ENCODE peak calls at places on chromosomes 3 and 15, in nine cellular contexts. One of them, this sample, is unnamed. For H3K27me3 and H3K36me3, the result is how much of the 10 kb centered on the place peaks cover.

GRCh38 chr3:72907851-72908620 is 20.2 kb downstream of the GXYLT2 start:
- DNase-seq in fibroblast of lung: peak
- DNase-seq in breast epithelium: no peak
- DNase-seq in cardiac muscle cell: peak
- DNase-seq in bronchial epithelial cell: peak
- DNase-seq in left lung: no peak
- DNase-seq in HepG2: peak
- DNase-seq in endodermal cell: no peak
- DNase-seq in left ventricle myocardium inferior: peak
- DNase-seq in this sample: no peak

GRCh38 chr3:15272431-15273196 is 59.8 kb downstream of the SH3BP5 start:
- DNase-seq in fibroblast of lung: no peak
- DNase-seq in breast epithelium: no peak
- DNase-seq in cardiac muscle cell: peak
- DNase-seq in bronchial epithelial cell: no peak
- DNase-seq in left lung: no peak
- DNase-seq in HepG2: no peak
- DNase-seq in endodermal cell: peak
- DNase-seq in left ventricle myocardium inferior: no peak
- DNase-seq in this sample: peak

GRCh38 chr3:198046120-198046857 is 86.3 kb downstream of the LMLN start:
- DNase-seq in fibroblast of lung: no peak
- DNase-seq in breast epithelium: no peak
- DNase-seq in cardiac muscle cell: no peak
- DNase-seq in bronchial epithelial cell: no peak
- DNase-seq in left lung: no peak
- DNase-seq in HepG2: no peak
- DNase-seq in endodermal cell: no peak
- DNase-seq in left ventricle myocardium inferior: no peak
- DNase-seq in this sample: peak

GRCh38 chr15:80866936-80867335 is 87.8 kb downstream of the CEMIP start:
- DNase-seq in fibroblast of lung: no peak
- DNase-seq in breast epithelium: no peak
- DNase-seq in cardiac muscle cell: no peak
- DNase-seq in bronchial epithelial cell: no peak
- DNase-seq in left lung: no peak
- DNase-seq in HepG2: no peak
- DNase-seq in endodermal cell: peak
- DNase-seq in left ventricle myocardium inferior: no peak
- DNase-seq in this sample: peak

GRCh38 chr3:19749448-19750017 is 184.5 kb downstream of the EFHB start:
- DNase-seq in fibroblast of lung: no peak
- DNase-seq in breast epithelium: no peak
- DNase-seq in cardiac muscle cell: no peak
- DNase-seq in bronchial epithelial cell: no peak
- DNase-seq in left lung: peak
- DNase-seq in HepG2: no peak
- DNase-seq in endodermal cell: no peak
- DNase-seq in left ventricle myocardium inferior: no peak
- DNase-seq in this sample: no peak

GRCh38 chr3:188594137-188594536 is 440.2 kb downstream of the LPP start:
- DNase-seq in fibroblast of lung: peak
- DNase-seq in breast epithelium: no peak
- DNase-seq in cardiac muscle cell: peak
- DNase-seq in bronchial epithelial cell: peak
- DNase-seq in left lung: no peak
- DNase-seq in HepG2: no peak
- DNase-seq in endodermal cell: no peak
- DNase-seq in left ventricle myocardium inferior: no peak
- DNase-seq in this sample: no peak

GRCh38 chr3:30231277-30232141 is 374.9 kb upstream of the TGFBR2 start:
- DNase-seq in fibroblast of lung: peak
- DNase-seq in breast epithelium: no peak
- DNase-seq in cardiac muscle cell: peak
- DNase-seq in bronchial epithelial cell: no peak
- DNase-seq in left lung: no peak
- DNase-seq in HepG2: no peak
- DNase-seq in endodermal cell: no peak
- DNase-seq in left ventricle myocardium inferior: no peak
- DNase-seq in this sample: no peak

GRCh38 chr15:83285284-83285978 is 967 bp upstream of the BNC1 start:
- DNase-seq in fibroblast of lung: no peak
- DNase-seq in breast epithelium: no peak
- DNase-seq in cardiac muscle cell: no peak
- DNase-seq in bronchial epithelial cell: no peak
- DNase-seq in left lung: no peak
- DNase-seq in HepG2: no peak
- DNase-seq in endodermal cell: peak
- DNase-seq in left ventricle myocardium inferior: no peak
- DNase-seq in this sample: peak

DNA sequence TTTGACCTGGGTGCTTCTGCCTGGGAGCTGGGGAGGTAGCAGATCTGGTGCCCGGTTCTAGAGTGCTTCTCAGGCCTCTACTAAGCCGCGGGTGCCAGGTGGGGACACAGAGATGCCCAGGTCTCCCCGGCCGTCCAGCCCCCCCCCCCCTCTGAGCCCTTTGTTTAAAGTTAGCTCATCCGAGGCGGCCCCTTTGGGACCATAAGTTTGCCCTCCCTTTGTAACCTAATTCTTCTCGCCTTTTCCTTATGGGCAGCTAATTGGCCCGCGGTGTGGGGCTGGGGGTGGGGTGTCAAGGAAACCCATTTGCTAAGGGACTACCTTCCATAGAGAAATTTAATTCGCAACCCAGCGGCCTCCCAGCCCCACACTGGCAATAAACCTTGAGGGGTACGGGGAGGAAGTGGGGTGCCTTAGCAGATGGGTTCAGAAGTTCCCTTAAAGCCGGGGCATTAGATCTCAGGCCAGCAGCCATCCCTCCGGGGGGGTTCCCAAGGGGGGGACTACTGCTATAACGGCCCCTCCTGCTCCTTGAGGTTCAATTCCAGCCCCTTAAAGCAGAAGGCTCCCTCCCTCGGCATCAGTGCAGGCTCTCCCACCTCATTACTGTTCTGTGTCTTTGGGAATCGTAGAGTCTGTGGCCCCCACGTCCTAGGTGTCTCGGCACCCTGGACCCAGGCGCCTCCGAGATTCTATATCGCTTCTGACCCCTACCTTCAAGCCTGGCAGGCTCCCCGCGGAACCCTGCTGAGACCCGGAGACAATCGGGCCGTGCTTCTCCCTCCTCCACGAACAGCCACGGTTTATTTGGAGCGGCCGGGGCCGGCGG is 1.7 kb downstream of the GATA2 start:
- DNase-seq in fibroblast of lung: peak
- DNase-seq in breast epithelium: no peak
- DNase-seq in cardiac muscle cell: no peak
- DNase-seq in bronchial epithelial cell: no peak
- DNase-seq in left lung: no peak
- DNase-seq in HepG2: no peak
- DNase-seq in endodermal cell: peak
- DNase-seq in left ventricle myocardium inferior: no peak
- DNase-seq in this sample: peak
- H3K27me3 ChIP-seq in fibroblast of lung: half or more
- H3K27me3 ChIP-seq in breast epithelium: half or more
- H3K27me3 ChIP-seq in cardiac muscle cell: half or more
- H3K27me3 ChIP-seq in bronchial epithelial cell: half or more
- H3K27me3 ChIP-seq in left lung: half or more
- H3K27me3 ChIP-seq in HepG2: under half
- H3K27me3 ChIP-seq in endodermal cell: half or more
- H3K27me3 ChIP-seq in left ventricle myocardium inferior: half or more
- H3K27me3 ChIP-seq in this sample: half or more

GRCh38 chr3:100746056-100746455 is 36.8 kb downstream of the TFG start:
- DNase-seq in fibroblast of lung: no peak
- DNase-seq in breast epithelium: no peak
- DNase-seq in cardiac muscle cell: no peak
- DNase-seq in bronchial epithelial cell: no peak
- DNase-seq in left lung: no peak
- DNase-seq in HepG2: no peak
- DNase-seq in endodermal cell: no peak
- DNase-seq in left ventricle myocardium inferior: no peak
- DNase-seq in this sample: no peak
- H3K36me3 ChIP-seq in fibroblast of lung: under half
- H3K36me3 ChIP-seq in breast epithelium: under half
- H3K36me3 ChIP-seq in cardiac muscle cell: half or more
- H3K36me3 ChIP-seq in bronchial epithelial cell: under half
- H3K36me3 ChIP-seq in left lung: under half
- H3K36me3 ChIP-seq in HepG2: under half
- H3K36me3 ChIP-seq in endodermal cell: half or more
- H3K36me3 ChIP-seq in left ventricle myocardium inferior: half or more
- H3K36me3 ChIP-seq in this sample: under half

GRCh38 chr3:42028474-42028873 is 62.7 kb upstream of the TRAK1 start:
- DNase-seq in fibroblast of lung: no peak
- DNase-seq in breast epithelium: no peak
- DNase-seq in cardiac muscle cell: no peak
- DNase-seq in bronchial epithelial cell: no peak
- DNase-seq in left lung: no peak
- DNase-seq in HepG2: no peak
- DNase-seq in endodermal cell: no peak
- DNase-seq in left ventricle myocardium inferior: no peak
- DNase-seq in this sample: no peak

GRCh38 chr3:42022355-42022754 is 60.5 kb upstream of the ULK4 start:
- DNase-seq in fibroblast of lung: no peak
- DNase-seq in breast epithelium: no peak
- DNase-seq in cardiac muscle cell: no peak
- DNase-seq in bronchial epithelial cell: no peak
- DNase-seq in left lung: no peak
- DNase-seq in HepG2: no peak
- DNase-seq in endodermal cell: no peak
- DNase-seq in left ventricle myocardium inferior: no peak
- DNase-seq in this sample: no peak

GRCh38 chr3:42024578-42025387 is 62.9 kb upstream of the ULK4 start:
- DNase-seq in fibroblast of lung: no peak
- DNase-seq in breast epithelium: no peak
- DNase-seq in cardiac muscle cell: no peak
- DNase-seq in bronchial epithelial cell: peak
- DNase-seq in left lung: no peak
- DNase-seq in HepG2: no peak
- DNase-seq in endodermal cell: peak
- DNase-seq in left ventricle myocardium inferior: no peak
- DNase-seq in this sample: peak

GRCh38 chr3:42023380-42023779 is 61.5 kb upstream of the ULK4 start:
- DNase-seq in fibroblast of lung: no peak
- DNase-seq in breast epithelium: no peak
- DNase-seq in cardiac muscle cell: no peak
- DNase-seq in bronchial epithelial cell: no peak
- DNase-seq in left lung: no peak
- DNase-seq in HepG2: no peak
- DNase-seq in endodermal cell: peak
- DNase-seq in left ventricle myocardium inferior: no peak
- DNase-seq in this sample: no peak

DNA sequence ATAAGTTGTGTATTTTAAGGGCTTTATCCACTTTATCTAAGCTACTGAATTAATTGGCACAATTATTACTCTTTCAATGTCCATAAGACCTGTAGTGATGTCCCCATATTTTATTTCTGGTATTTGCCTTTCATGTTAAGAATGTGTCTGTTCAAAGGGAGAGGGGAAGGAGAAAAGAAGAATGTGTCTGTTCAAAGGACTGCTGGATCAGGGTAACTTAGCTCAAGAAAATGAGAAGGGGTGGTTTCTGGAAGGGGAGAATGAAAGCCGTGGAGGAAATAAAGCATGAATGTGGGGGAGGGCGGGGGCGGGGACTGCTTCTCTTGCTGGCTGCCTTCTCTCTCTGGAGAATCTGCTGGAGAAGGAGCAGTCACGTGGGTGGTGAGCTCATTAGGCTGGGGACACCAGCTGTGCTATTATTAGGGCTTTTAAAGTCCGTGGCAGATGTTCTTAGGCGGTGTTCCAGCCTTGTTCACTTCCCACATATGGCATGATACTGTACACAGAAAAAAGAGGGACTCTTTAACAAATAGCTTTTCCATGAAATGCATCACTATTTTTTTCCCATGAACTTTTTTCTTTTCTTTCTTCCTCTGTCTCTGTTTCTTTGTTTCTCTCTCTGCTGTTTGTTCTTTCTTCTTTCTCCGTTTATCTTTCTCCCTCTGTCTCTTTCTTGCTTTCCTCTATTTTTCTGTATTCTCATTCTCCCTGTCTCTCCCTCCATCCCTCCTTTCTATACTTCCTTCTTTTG is 63.7 kb upstream of the ULK4 start:
- DNase-seq in fibroblast of lung: peak
- DNase-seq in breast epithelium: peak
- DNase-seq in cardiac muscle cell: peak
- DNase-seq in bronchial epithelial cell: peak
- DNase-seq in left lung: peak
- DNase-seq in HepG2: no peak
- DNase-seq in endodermal cell: peak
- DNase-seq in left ventricle myocardium inferior: peak
- DNase-seq in this sample: peak
- H3K4me3 ChIP-seq in fibroblast of lung: no peak
- H3K4me3 ChIP-seq in breast epithelium: peak
- H3K4me3 ChIP-seq in cardiac muscle cell: no peak
- H3K4me3 ChIP-seq in bronchial epithelial cell: no peak
- H3K4me3 ChIP-seq in left lung: no peak
- H3K4me3 ChIP-seq in HepG2: no peak
- H3K4me3 ChIP-seq in endodermal cell: peak
- H3K4me3 ChIP-seq in left ventricle myocardium inferior: peak
- H3K4me3 ChIP-seq in this sample: no peak

DNA sequence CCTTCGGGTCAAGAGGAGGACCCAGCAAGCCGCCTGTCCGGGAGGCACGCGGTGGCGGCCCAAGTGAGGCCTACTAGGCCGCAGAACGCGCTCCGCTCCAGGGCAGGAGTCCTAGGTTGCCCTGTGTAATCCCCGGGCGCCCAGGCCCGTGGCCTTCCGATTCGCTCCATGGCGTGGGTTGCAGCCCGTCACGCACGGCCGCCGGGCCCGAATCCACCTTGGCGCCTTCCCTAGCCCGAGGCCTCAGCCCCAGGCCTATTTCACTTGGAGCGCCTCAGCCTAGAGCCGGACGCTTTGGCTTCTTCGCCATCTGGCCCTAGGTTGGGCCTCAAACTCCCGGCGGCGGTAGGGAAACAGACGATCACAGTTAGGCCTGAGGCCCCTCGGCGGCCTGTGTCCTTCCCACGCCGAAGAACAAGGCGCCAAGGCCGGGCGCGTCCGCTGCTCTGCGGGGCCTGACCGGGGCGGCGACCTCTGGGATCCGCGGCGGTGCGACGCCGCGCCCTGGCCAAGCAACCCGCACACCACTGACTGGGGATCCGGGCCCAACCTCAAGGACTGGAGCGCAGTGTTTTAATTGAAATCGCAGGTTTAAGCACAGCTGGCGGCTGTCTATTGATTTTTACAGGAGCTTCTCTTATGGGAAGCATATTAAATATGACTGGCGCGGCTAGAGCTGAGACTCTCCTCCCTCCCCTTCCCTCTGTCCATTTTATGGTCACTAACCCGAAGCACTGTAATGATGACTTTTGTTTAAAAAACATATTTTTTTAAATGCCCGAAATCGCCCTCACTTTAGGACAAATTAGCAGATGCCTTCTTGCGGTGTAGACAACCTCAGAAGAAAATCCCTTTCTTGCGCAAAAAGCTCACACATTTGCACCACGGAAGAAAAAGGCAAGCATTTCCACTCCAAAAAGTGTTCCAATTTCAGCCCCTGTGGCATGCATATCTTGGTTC is 3.8 kb upstream of the FEZF2 start:
- DNase-seq in fibroblast of lung: no peak
- DNase-seq in breast epithelium: no peak
- DNase-seq in cardiac muscle cell: no peak
- DNase-seq in bronchial epithelial cell: no peak
- DNase-seq in left lung: peak
- DNase-seq in HepG2: no peak
- DNase-seq in endodermal cell: peak
- DNase-seq in left ventricle myocardium inferior: no peak
- DNase-seq in this sample: peak
- H3K27me3 ChIP-seq in fibroblast of lung: half or more
- H3K27me3 ChIP-seq in breast epithelium: half or more
- H3K27me3 ChIP-seq in cardiac muscle cell: half or more
- H3K27me3 ChIP-seq in bronchial epithelial cell: half or more
- H3K27me3 ChIP-seq in left lung: half or more
- H3K27me3 ChIP-seq in HepG2: half or more
- H3K27me3 ChIP-seq in endodermal cell: half or more
- H3K27me3 ChIP-seq in left ventricle myocardium inferior: half or more
- H3K27me3 ChIP-seq in this sample: half or more

This sample was measured in H7.